ENCODE peak calls at places on chromosome 5, in four cellular contexts. One of them, this sample, is unnamed.
A peak's percentile ranks its signal among the peaks of the same experiment; 100 is the strongest.

GRCh38 chr5:95251185-95251584 is 33.7 kb downstream of the MCTP1 start:
- DNase-seq in cardiac septum: no peak
- DNase-seq in GM19239: no peak
- DNase-seq in lung microvascular endothelial cell: no peak
- DNase-seq in this sample: no peak

GRCh38 chr5:33343661-33344327 is 97.0 kb upstream of the TARS1 start:
- DNase-seq in cardiac septum: no peak
- DNase-seq in GM19239: no peak
- DNase-seq in lung microvascular endothelial cell: peak; percentile 20
- DNase-seq in this sample: no peak

GRCh38 chr5:57280811-57281301 is 107.0 kb downstream of the GPBP1 start:
- DNase-seq in cardiac septum: no peak
- DNase-seq in GM19239: no peak
- DNase-seq in lung microvascular endothelial cell: no peak
- DNase-seq in this sample: no peak

GRCh38 chr5:1140188-1140817 is 28.4 kb upstream of the SLC12A7 start:
- DNase-seq in cardiac septum: peak; percentile 86
- DNase-seq in GM19239: peak; percentile 93
- DNase-seq in lung microvascular endothelial cell: peak; percentile 79
- DNase-seq in this sample: peak; percentile 75

GRCh38 chr5:148780711-148781110 is 45.7 kb upstream of the ADRB2 start:
- DNase-seq in cardiac septum: no peak
- DNase-seq in GM19239: no peak
- DNase-seq in lung microvascular endothelial cell: no peak
- DNase-seq in this sample: no peak

GRCh38 chr5:109876941-109877669 is 187.4 kb downstream of the MAN2A1 start:
- DNase-seq in cardiac septum: no peak
- DNase-seq in GM19239: no peak
- DNase-seq in lung microvascular endothelial cell: no peak
- DNase-seq in this sample: no peak

GRCh38 chr5:20353481-20353880 is 365.5 kb upstream of the CDH18 start:
- DNase-seq in cardiac septum: no peak
- DNase-seq in GM19239: no peak
- DNase-seq in lung microvascular endothelial cell: no peak
- DNase-seq in this sample: no peak

GRCh38 chr5:28374492-28374934 is 1336.1 kb upstream of the CDH9 start:
- DNase-seq in cardiac septum: no peak
- DNase-seq in GM19239: no peak
- DNase-seq in lung microvascular endothelial cell: no peak
- DNase-seq in this sample: no peak

GRCh38 chr5:84248013-84248412 is 136.7 kb downstream of the EDIL3 start:
- DNase-seq in cardiac septum: no peak
- DNase-seq in GM19239: no peak
- DNase-seq in lung microvascular endothelial cell: no peak
- DNase-seq in this sample: no peak

GRCh38 chr5:62460578-62460983 is 48.0 kb downstream of the IPO11 start:
- DNase-seq in cardiac septum: no peak
- DNase-seq in GM19239: peak; percentile 9
- DNase-seq in lung microvascular endothelial cell: peak; percentile 84
- DNase-seq in this sample: peak; percentile 18

GRCh38 chr5:42991477-42992034 is 48.6 kb downstream of the ANXA2R start:
- DNase-seq in cardiac septum: no peak
- DNase-seq in GM19239: no peak
- DNase-seq in lung microvascular endothelial cell: peak; percentile 62
- DNase-seq in this sample: no peak

GRCh38 chr5:115246361-115246991 is 16.2 kb downstream of the PGGT1B start:
- DNase-seq in cardiac septum: no peak
- DNase-seq in GM19239: no peak
- DNase-seq in lung microvascular endothelial cell: peak; percentile 63
- DNase-seq in this sample: peak; percentile 24

GRCh38 chr5:36528588-36528987 is 77.8 kb upstream of the SLC1A3 start:
- DNase-seq in cardiac septum: no peak
- DNase-seq in GM19239: no peak
- DNase-seq in lung microvascular endothelial cell: no peak
- DNase-seq in this sample: no peak

GRCh38 chr5:93304851-93305250 is 276.2 kb downstream of the NR2F1-AS1 start:
- DNase-seq in cardiac septum: no peak
- DNase-seq in GM19239: no peak
- DNase-seq in lung microvascular endothelial cell: no peak
- DNase-seq in this sample: no peak

GRCh38 chr5:132239776-132240175 is 12.1 kb upstream of the P4HA2 start:
- DNase-seq in cardiac septum: no peak
- DNase-seq in GM19239: no peak
- DNase-seq in lung microvascular endothelial cell: no peak
- DNase-seq in this sample: no peak

GRCh38 chr5:178931846-178932760 is 8.9 kb upstream of the ZNF454 start:
- DNase-seq in cardiac septum: no peak
- DNase-seq in GM19239: no peak
- DNase-seq in lung microvascular endothelial cell: no peak
- DNase-seq in this sample: no peak

GRCh38 chr5:16160706-16161105 is 18.9 kb downstream of the MARCHF11 start:
- DNase-seq in cardiac septum: no peak
- DNase-seq in GM19239: no peak
- DNase-seq in lung microvascular endothelial cell: peak; percentile 71
- DNase-seq in this sample: no peak

GRCh38 chr5:173764321-173765029 is 123.7 kb upstream of the CPEB4 start:
- DNase-seq in cardiac septum: peak; percentile 88
- DNase-seq in GM19239: no peak
- DNase-seq in lung microvascular endothelial cell: peak; percentile 87
- DNase-seq in this sample: no peak

GRCh38 chr5:126351138-126351537 is 72.1 kb upstream of the GRAMD2B start:
- DNase-seq in cardiac septum: no peak
- DNase-seq in GM19239: no peak
- DNase-seq in lung microvascular endothelial cell: no peak
- DNase-seq in this sample: no peak

GRCh38 chr5:118984602-118985001 is 3.7 kb downstream of the DTWD2 start:
- DNase-seq in cardiac septum: no peak
- DNase-seq in GM19239: no peak
- DNase-seq in lung microvascular endothelial cell: no peak
- DNase-seq in this sample: no peak

GRCh38 chr5:96112123-96112670 is 150.5 kb upstream of the ELL2 start:
- DNase-seq in cardiac septum: no peak
- DNase-seq in GM19239: no peak
- DNase-seq in lung microvascular endothelial cell: no peak
- DNase-seq in this sample: no peak

GRCh38 chr5:169283887-169284286 is 17.1 kb downstream of the SLIT3 start:
- DNase-seq in cardiac septum: no peak
- DNase-seq in GM19239: no peak
- DNase-seq in lung microvascular endothelial cell: no peak
- DNase-seq in this sample: no peak

GRCh38 chr5:421901-422300 is 21.1 kb upstream of the EXOC3 start:
- DNase-seq in cardiac septum: peak; percentile 75
- DNase-seq in GM19239: no peak
- DNase-seq in lung microvascular endothelial cell: no peak
- DNase-seq in this sample: no peak

GRCh38 chr5:65213921-65214525 is 267.7 kb downstream of the ADAMTS6 start:
- DNase-seq in cardiac septum: no peak
- DNase-seq in GM19239: no peak
- DNase-seq in lung microvascular endothelial cell: peak; percentile 49
- DNase-seq in this sample: no peak

GRCh38 chr5:68406344-68406743 is 190.8 kb downstream of the PIK3R1 start:
- DNase-seq in cardiac septum: no peak
- DNase-seq in GM19239: no peak
- DNase-seq in lung microvascular endothelial cell: no peak
- DNase-seq in this sample: no peak

GRCh38 chr5:99320461-99320860 is 391.7 kb upstream of the CHD1 start:
- DNase-seq in cardiac septum: no peak
- DNase-seq in GM19239: no peak
- DNase-seq in lung microvascular endothelial cell: no peak
- DNase-seq in this sample: no peak

GRCh38 chr5:126597156-126597555 is 2.1 kb upstream of the ALDH7A1 start:
- DNase-seq in cardiac septum: no peak
- DNase-seq in GM19239: no peak
- DNase-seq in lung microvascular endothelial cell: peak; percentile 88
- DNase-seq in this sample: no peak

GRCh38 chr5:132397224-132397623 is 27.7 kb downstream of the SLC22A5 start:
- DNase-seq in cardiac septum: no peak
- DNase-seq in GM19239: no peak
- DNase-seq in lung microvascular endothelial cell: no peak
- DNase-seq in this sample: no peak

GRCh38 chr5:160477266-160477970 is 55.8 kb downstream of the PTTG1 start:
- DNase-seq in cardiac septum: no peak
- DNase-seq in GM19239: no peak
- DNase-seq in lung microvascular endothelial cell: peak; percentile 64
- DNase-seq in this sample: no peak

GRCh38 chr5:102826629-102827028 is 71.5 kb downstream of the PAM start:
- DNase-seq in cardiac septum: no peak
- DNase-seq in GM19239: no peak
- DNase-seq in lung microvascular endothelial cell: no peak
- DNase-seq in this sample: no peak

GRCh38 chr5:73318308-73318719 is 130.3 kb downstream of the FOXD1 start:
- DNase-seq in cardiac septum: no peak
- DNase-seq in GM19239: no peak
- DNase-seq in lung microvascular endothelial cell: no peak
- DNase-seq in this sample: no peak